ENCODE peak calls at places on chromosome 19, in five cellular contexts. One of them, this sample, is unnamed.

GRCh38 chr19:14214580-14214979 is 8.6 kb upstream of the ADGRL1 start:
- DNase-seq in ovary: no peak
- DNase-seq in left ventricle myocardium inferior: no peak
- DNase-seq in cardiac fibroblast: no peak
- DNase-seq in OCI-LY7: no peak
- DNase-seq in this sample: no peak

GRCh38 chr19:3366761-3367571 is 583 bp downstream of the NFIC start:
- DNase-seq in ovary: peak
- DNase-seq in left ventricle myocardium inferior: peak
- DNase-seq in cardiac fibroblast: no peak
- DNase-seq in OCI-LY7: no peak
- DNase-seq in this sample: no peak

GRCh38 chr19:31316201-31316951 is 32.9 kb downstream of the TSHZ3 start:
- DNase-seq in ovary: no peak
- DNase-seq in left ventricle myocardium inferior: no peak
- DNase-seq in cardiac fibroblast: peak
- DNase-seq in OCI-LY7: no peak
- DNase-seq in this sample: no peak

GRCh38 chr19:38985262-38985661 is 9.7 kb upstream of the FBXO17 start:
- DNase-seq in ovary: no peak
- DNase-seq in left ventricle myocardium inferior: no peak
- DNase-seq in cardiac fibroblast: no peak
- DNase-seq in OCI-LY7: no peak
- DNase-seq in this sample: no peak

GRCh38 chr19:43784251-43784980 is 3.6 kb upstream of the KCNN4 start:
- DNase-seq in ovary: no peak
- DNase-seq in left ventricle myocardium inferior: no peak
- DNase-seq in cardiac fibroblast: peak
- DNase-seq in OCI-LY7: peak
- DNase-seq in this sample: peak

GRCh38 chr19:6475321-6476108 is 6.1 kb downstream of the DENND1C start:
- DNase-seq in ovary: no peak
- DNase-seq in left ventricle myocardium inferior: no peak
- DNase-seq in cardiac fibroblast: no peak
- DNase-seq in OCI-LY7: no peak
- DNase-seq in this sample: no peak

GRCh38 chr19:36488118-36488815 is 1.1 kb downstream of the ZNF566 start:
- DNase-seq in ovary: no peak
- DNase-seq in left ventricle myocardium inferior: no peak
- DNase-seq in cardiac fibroblast: no peak
- DNase-seq in OCI-LY7: peak
- DNase-seq in this sample: no peak

GRCh38 chr19:39104104-39104708 is 20.0 kb downstream of the ACP7 start:
- DNase-seq in ovary: no peak
- DNase-seq in left ventricle myocardium inferior: no peak
- DNase-seq in cardiac fibroblast: no peak
- DNase-seq in OCI-LY7: no peak
- DNase-seq in this sample: no peak

GRCh38 chr19:41226874-41227390 is 7.9 kb downstream of the AXL start:
- DNase-seq in ovary: no peak
- DNase-seq in left ventricle myocardium inferior: no peak
- DNase-seq in cardiac fibroblast: no peak
- DNase-seq in OCI-LY7: no peak
- DNase-seq in this sample: no peak

GRCh38 chr19:48551437-48552302 is at the start of gene SULT2B1:
- DNase-seq in ovary: no peak
- DNase-seq in left ventricle myocardium inferior: no peak
- DNase-seq in cardiac fibroblast: no peak
- DNase-seq in OCI-LY7: no peak
- DNase-seq in this sample: peak

GRCh38 chr19:30741539-30741938 is 369.4 kb downstream of the ZNF536 start:
- DNase-seq in ovary: no peak
- DNase-seq in left ventricle myocardium inferior: no peak
- DNase-seq in cardiac fibroblast: no peak
- DNase-seq in OCI-LY7: no peak
- DNase-seq in this sample: no peak

GRCh38 chr19:4694211-4694987 is 24.3 kb upstream of the MYDGF start:
- DNase-seq in ovary: no peak
- DNase-seq in left ventricle myocardium inferior: peak
- DNase-seq in cardiac fibroblast: peak
- DNase-seq in OCI-LY7: no peak
- DNase-seq in this sample: peak

GRCh38 chr19:53774011-53774410 is 50.1 kb downstream of the NLRP12 start:
- DNase-seq in ovary: no peak
- DNase-seq in left ventricle myocardium inferior: no peak
- DNase-seq in cardiac fibroblast: no peak
- DNase-seq in OCI-LY7: no peak
- DNase-seq in this sample: no peak

GRCh38 chr19:15199652-15200574 is 882 bp downstream of the NOTCH3 start:
- DNase-seq in ovary: peak
- DNase-seq in left ventricle myocardium inferior: no peak
- DNase-seq in cardiac fibroblast: no peak
- DNase-seq in OCI-LY7: no peak
- DNase-seq in this sample: peak

GRCh38 chr19:7507884-7508283 is 8.0 kb upstream of the ZNF358 start:
- DNase-seq in ovary: peak
- DNase-seq in left ventricle myocardium inferior: peak
- DNase-seq in cardiac fibroblast: peak
- DNase-seq in OCI-LY7: peak
- DNase-seq in this sample: peak

GRCh38 chr19:47402504-47402903 is 16.8 kb downstream of the MEIS3 start:
- DNase-seq in ovary: no peak
- DNase-seq in left ventricle myocardium inferior: no peak
- DNase-seq in cardiac fibroblast: no peak
- DNase-seq in OCI-LY7: no peak
- DNase-seq in this sample: no peak

GRCh38 chr19:11346104-11346940 is at the start of the genes CCDC159 and TMEM205:
- DNase-seq in ovary: peak
- DNase-seq in left ventricle myocardium inferior: peak
- DNase-seq in cardiac fibroblast: peak
- DNase-seq in OCI-LY7: peak
- DNase-seq in this sample: peak
- TF ChIP-seq CTCF in ovary: peak
- TF ChIP-seq CTCF in left ventricle myocardium inferior: peak
- TF ChIP-seq CTCF in cardiac fibroblast: no peak
- TF ChIP-seq CTCF in OCI-LY7: peak
- TF ChIP-seq CTCF in this sample: no peak

GRCh38 chr19:19871932-19872331 is 6.2 kb downstream of the ZNF253 start:
- DNase-seq in ovary: no peak
- DNase-seq in left ventricle myocardium inferior: no peak
- DNase-seq in cardiac fibroblast: no peak
- DNase-seq in OCI-LY7: no peak
- DNase-seq in this sample: no peak
- H3K4me3 ChIP-seq in ovary: no peak
- H3K4me3 ChIP-seq in left ventricle myocardium inferior: no peak
- H3K4me3 ChIP-seq in cardiac fibroblast: no peak
- H3K4me3 ChIP-seq in OCI-LY7: no peak
- H3K4me3 ChIP-seq in this sample: no peak

GRCh38 chr19:18496167-18496979 is 25.5 kb downstream of the ELL start:
- DNase-seq in ovary: no peak
- DNase-seq in left ventricle myocardium inferior: peak
- DNase-seq in cardiac fibroblast: peak
- DNase-seq in OCI-LY7: no peak
- DNase-seq in this sample: peak
- TF ChIP-seq CTCF in ovary: no peak
- TF ChIP-seq CTCF in left ventricle myocardium inferior: no peak
- TF ChIP-seq CTCF in cardiac fibroblast: no peak
- TF ChIP-seq CTCF in OCI-LY7: no peak
- TF ChIP-seq CTCF in this sample: peak

GRCh38 chr19:55379161-55379560 is 2.5 kb downstream of the TMEM190 start:
- DNase-seq in ovary: no peak
- DNase-seq in left ventricle myocardium inferior: no peak
- DNase-seq in cardiac fibroblast: no peak
- DNase-seq in OCI-LY7: no peak
- DNase-seq in this sample: no peak

GRCh38 chr19:55373993-55374757 is 2.5 kb upstream of the TMEM190 start:
- DNase-seq in ovary: no peak
- DNase-seq in left ventricle myocardium inferior: no peak
- DNase-seq in cardiac fibroblast: no peak
- DNase-seq in OCI-LY7: no peak
- DNase-seq in this sample: no peak

GRCh38 chr19:55376381-55376933 is at the start of gene TMEM190:
- DNase-seq in ovary: no peak
- DNase-seq in left ventricle myocardium inferior: no peak
- DNase-seq in cardiac fibroblast: no peak
- DNase-seq in OCI-LY7: no peak
- DNase-seq in this sample: no peak

GRCh38 chr19:55373318-55373992 is 3.2 kb upstream of the TMEM190 start:
- DNase-seq in ovary: no peak
- DNase-seq in left ventricle myocardium inferior: no peak
- DNase-seq in cardiac fibroblast: no peak
- DNase-seq in OCI-LY7: no peak
- DNase-seq in this sample: no peak

GRCh38 chr19:55377356-55378131 is 918 bp downstream of the TMEM190 start:
- DNase-seq in ovary: no peak
- DNase-seq in left ventricle myocardium inferior: no peak
- DNase-seq in cardiac fibroblast: no peak
- DNase-seq in OCI-LY7: no peak
- DNase-seq in this sample: no peak
- H3K4me3 ChIP-seq in ovary: no peak
- H3K4me3 ChIP-seq in left ventricle myocardium inferior: no peak
- H3K4me3 ChIP-seq in cardiac fibroblast: no peak
- H3K4me3 ChIP-seq in OCI-LY7: no peak
- H3K4me3 ChIP-seq in this sample: no peak

DNA sequence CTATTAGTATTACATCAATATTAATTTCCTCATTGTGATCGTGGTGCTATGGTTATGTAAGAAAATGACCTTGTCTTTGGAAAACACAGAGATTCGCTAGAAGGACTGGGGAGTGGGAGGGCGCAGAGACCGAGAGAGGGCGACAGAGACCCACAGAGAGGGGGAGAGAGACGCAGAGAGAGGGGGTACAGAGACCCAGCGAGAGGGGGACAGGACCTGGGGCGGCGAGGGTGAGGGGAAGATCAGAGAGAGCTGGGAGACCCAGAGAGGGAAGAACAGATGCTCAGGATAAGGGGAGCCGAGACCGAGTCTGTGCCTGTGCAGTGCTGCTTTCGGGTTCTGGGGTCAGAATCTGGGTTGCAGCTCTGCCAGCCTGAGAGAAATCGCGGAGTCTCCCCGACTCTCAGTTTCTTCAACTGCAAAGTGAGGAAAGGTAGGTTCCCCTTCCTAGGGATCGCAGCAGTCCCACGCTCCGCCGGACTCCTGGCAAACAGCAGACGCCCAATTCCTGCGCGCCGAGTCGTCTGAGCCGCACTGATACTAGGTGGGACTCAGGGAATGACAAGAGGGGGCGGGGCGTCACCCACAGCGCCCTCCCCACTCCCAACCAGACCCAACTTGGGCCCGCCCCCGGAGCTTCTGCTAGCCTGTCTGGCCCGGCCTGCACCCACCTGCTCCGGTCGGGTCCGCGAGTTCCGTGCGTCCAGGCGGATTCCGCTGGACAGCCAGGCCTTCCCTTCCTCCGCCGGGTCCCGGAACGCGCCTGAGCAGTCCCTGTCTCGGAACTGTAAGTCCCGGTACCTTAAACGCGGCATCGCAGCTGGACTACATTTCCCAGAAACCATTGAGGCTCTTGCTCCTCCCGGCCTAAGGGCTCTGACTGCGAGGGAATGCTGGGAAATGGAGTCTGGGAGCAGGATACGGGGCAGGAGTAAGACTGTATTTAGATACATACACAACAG is 15.3 kb downstream of the IZUMO2 start:
- DNase-seq in ovary: peak
- DNase-seq in left ventricle myocardium inferior: peak
- DNase-seq in cardiac fibroblast: peak
- DNase-seq in OCI-LY7: peak
- DNase-seq in this sample: peak
- TF ChIP-seq CTCF in ovary: peak
- TF ChIP-seq CTCF in left ventricle myocardium inferior: peak
- TF ChIP-seq CTCF in cardiac fibroblast: peak
- TF ChIP-seq CTCF in OCI-LY7: peak
- TF ChIP-seq CTCF in this sample: peak

GRCh38 chr19:32407004-32407992 is 1.7 kb downstream of the DPY19L3 start:
- DNase-seq in ovary: peak
- DNase-seq in left ventricle myocardium inferior: no peak
- DNase-seq in cardiac fibroblast: peak
- DNase-seq in OCI-LY7: no peak
- DNase-seq in this sample: peak
- H3K4me3 ChIP-seq in ovary: no peak
- H3K4me3 ChIP-seq in left ventricle myocardium inferior: no peak
- H3K4me3 ChIP-seq in cardiac fibroblast: peak
- H3K4me3 ChIP-seq in OCI-LY7: peak
- H3K4me3 ChIP-seq in this sample: peak

GRCh38 chr19:29614046-29614445 is 8.0 kb downstream of the POP4 start:
- DNase-seq in ovary: no peak
- DNase-seq in left ventricle myocardium inferior: no peak
- DNase-seq in cardiac fibroblast: no peak
- DNase-seq in OCI-LY7: no peak
- DNase-seq in this sample: no peak

GRCh38 chr19:29616541-29616940 is 10.5 kb downstream of the POP4 start:
- DNase-seq in ovary: no peak
- DNase-seq in left ventricle myocardium inferior: no peak
- DNase-seq in cardiac fibroblast: no peak
- DNase-seq in OCI-LY7: no peak
- DNase-seq in this sample: no peak

GRCh38 chr19:29615891-29616425 is 9.9 kb downstream of the POP4 start:
- DNase-seq in ovary: no peak
- DNase-seq in left ventricle myocardium inferior: no peak
- DNase-seq in cardiac fibroblast: no peak
- DNase-seq in OCI-LY7: no peak
- DNase-seq in this sample: no peak

GRCh38 chr19:29612801-29613595 is 6.9 kb downstream of the POP4 start:
- DNase-seq in ovary: no peak
- DNase-seq in left ventricle myocardium inferior: no peak
- DNase-seq in cardiac fibroblast: no peak
- DNase-seq in OCI-LY7: no peak
- DNase-seq in this sample: no peak

GRCh38 chr19:29614780-29615179 is 8.7 kb downstream of the POP4 start:
- DNase-seq in ovary: no peak
- DNase-seq in left ventricle myocardium inferior: no peak
- DNase-seq in cardiac fibroblast: no peak
- DNase-seq in OCI-LY7: no peak
- DNase-seq in this sample: no peak
- TF ChIP-seq CTCF in ovary: no peak
- TF ChIP-seq CTCF in left ventricle myocardium inferior: no peak
- TF ChIP-seq CTCF in cardiac fibroblast: no peak
- TF ChIP-seq CTCF in OCI-LY7: no peak
- TF ChIP-seq CTCF in this sample: no peak

GRCh38 chr19:37872383-37872782 is 34.0 kb downstream of the WDR87 start:
- DNase-seq in ovary: no peak
- DNase-seq in left ventricle myocardium inferior: no peak
- DNase-seq in cardiac fibroblast: peak
- DNase-seq in OCI-LY7: no peak
- DNase-seq in this sample: peak
- H3K4me3 ChIP-seq in ovary: no peak
- H3K4me3 ChIP-seq in left ventricle myocardium inferior: no peak
- H3K4me3 ChIP-seq in cardiac fibroblast: no peak
- H3K4me3 ChIP-seq in OCI-LY7: no peak
- H3K4me3 ChIP-seq in this sample: no peak

This sample was measured in epithelial cell of esophagus.